ENCODE peak calls at places on chromosomes 4 and X, in five cellular contexts. P, Y, C, Q and D are unnamed samples.

GRCh38 chr4:115596265-115597001 is 483.0 kb upstream of the NDST4 start:
- DNase-seq in P (no peak), Y (no peak), C (no peak), Q (no peak), D (no peak)

GRCh38 chrX:129235903-129236302 is 287.4 kb downstream of the SMARCA1 start:
- DNase-seq in P (no peak), Y (no peak), C (no peak), Q (no peak), D (no peak)

GRCh38 chr4:163493643-163494359 is 689 bp upstream of the TMA16 start:
- DNase-seq in P (no peak), Y (no peak), C (no peak), Q (no peak), D (no peak)

GRCh38 chrX:135988245-135988644 is 3.0 kb downstream of the SLC9A6 start:
- DNase-seq in P (no peak), Y (no peak), C (no peak), Q (no peak), D (no peak)

GRCh38 chrX:36214924-36215323 is 295.4 kb downstream of the CFAP47 start:
- DNase-seq in P (no peak), Y (no peak), C (no peak), Q (no peak), D (no peak)

GRCh38 chrX:115268421-115268820 is 21.1 kb upstream of the LUZP4 start:
- DNase-seq in P (no peak), Y (no peak), C (no peak), Q (no peak), D (no peak)

GRCh38 chr4:5500165-5500564 is 208.2 kb downstream of the EVC2 start:
- DNase-seq in P (no peak), Y (no peak), C (no peak), Q (no peak), D (no peak)

GRCh38 chr4:105548483-105548882 is 3.9 kb upstream of the ARHGEF38 start:
- DNase-seq in P (no peak), Y (no peak), C (no peak), Q (no peak), D (no peak)

GRCh38 chr4:100511906-100512305 is 5.9 kb downstream of the EMCN start:
- DNase-seq in P (no peak), Y (no peak), C (no peak), Q (no peak), D (no peak)

GRCh38 chrX:17788956-17789562 is 51.8 kb downstream of the SCML1 start:
- DNase-seq in P (no peak), Y (no peak), C (no peak), Q (no peak), D (no peak)

GRCh38 chr4:181956502-181956901 is 286.7 kb upstream of the TENM3 start:
- DNase-seq in P (no peak), Y (no peak), C (no peak), Q (no peak), D (no peak)

GRCh38 chr4:148574502-148574901 is 132.3 kb upstream of the NR3C2 start:
- DNase-seq in P (no peak), Y (no peak), C (no peak), Q (no peak), D (no peak)

GRCh38 chr4:89316187-89316586 is 8.6 kb upstream of the GPRIN3 start:
- DNase-seq in P (no peak), Y (no peak), C (no peak), Q (no peak), D (no peak)

GRCh38 chrX:39112143-39112542 is 310.9 kb downstream of the MID1IP1 start:
- DNase-seq in P (no peak), Y (no peak), C (no peak), Q (no peak), D (no peak)

GRCh38 chrX:9466711-9467110 is 1.9 kb downstream of the TBL1X start:
- DNase-seq in P (no peak), Y (no peak), C (no peak), Q (no peak), D (no peak)

GRCh38 chrX:16100673-16101072 is 22.7 kb upstream of the GRPR start:
- DNase-seq in P (no peak), Y (no peak), C (no peak), Q (no peak), D (no peak)

GRCh38 chr4:36111180-36111579 is 133.1 kb downstream of the ARAP2 start:
- DNase-seq in P (no peak), Y (no peak), C (no peak), Q (no peak), D (no peak)

GRCh38 chr4:148780426-148781005 is 338.3 kb upstream of the NR3C2 start:
- DNase-seq in P (no peak), Y (no peak), C (no peak), Q (no peak), D (no peak)

GRCh38 chr4:61445374-61446063 is 245.4 kb downstream of the ADGRL3 start:
- DNase-seq in P (no peak), Y (no peak), C (no peak), Q (peak), D (no peak)

GRCh38 chr4:14188214-14188613 is 560.7 kb upstream of the BOD1L1 start:
- DNase-seq in P (no peak), Y (no peak), C (no peak), Q (no peak), D (no peak)

GRCh38 chr4:145012841-145013240 is 85.2 kb downstream of the ANAPC10 start:
- DNase-seq in P (no peak), Y (no peak), C (no peak), Q (peak), D (no peak)

GRCh38 chr4:8215641-8216442 is 16.8 kb downstream of the SH3TC1 start:
- DNase-seq in P (no peak), Y (peak), C (no peak), Q (no peak), D (no peak)

GRCh38 chr4:103046416-103047290 is 27.1 kb upstream of the SLC9B1 start:
- DNase-seq in P (no peak), Y (no peak), C (no peak), Q (peak), D (no peak)

GRCh38 chrX:155179343-155179997 is 36.8 kb upstream of the VBP1 start:
- DNase-seq in P (no peak), Y (no peak), C (no peak), Q (no peak), D (no peak)

GRCh38 chr4:120561648-120562047 is 360.9 kb downstream of the PRDM5 start:
- DNase-seq in P (no peak), Y (no peak), C (no peak), Q (no peak), D (no peak)

GRCh38 chr4:2231082-2231481 is 10.8 kb downstream of the HAUS3 start:
- DNase-seq in P (no peak), Y (no peak), C (no peak), Q (no peak), D (no peak)

GRCh38 chrX:34559325-34559724 is 97.8 kb downstream of the TMEM47 start:
- DNase-seq in P (no peak), Y (no peak), C (no peak), Q (no peak), D (no peak)

DNA sequence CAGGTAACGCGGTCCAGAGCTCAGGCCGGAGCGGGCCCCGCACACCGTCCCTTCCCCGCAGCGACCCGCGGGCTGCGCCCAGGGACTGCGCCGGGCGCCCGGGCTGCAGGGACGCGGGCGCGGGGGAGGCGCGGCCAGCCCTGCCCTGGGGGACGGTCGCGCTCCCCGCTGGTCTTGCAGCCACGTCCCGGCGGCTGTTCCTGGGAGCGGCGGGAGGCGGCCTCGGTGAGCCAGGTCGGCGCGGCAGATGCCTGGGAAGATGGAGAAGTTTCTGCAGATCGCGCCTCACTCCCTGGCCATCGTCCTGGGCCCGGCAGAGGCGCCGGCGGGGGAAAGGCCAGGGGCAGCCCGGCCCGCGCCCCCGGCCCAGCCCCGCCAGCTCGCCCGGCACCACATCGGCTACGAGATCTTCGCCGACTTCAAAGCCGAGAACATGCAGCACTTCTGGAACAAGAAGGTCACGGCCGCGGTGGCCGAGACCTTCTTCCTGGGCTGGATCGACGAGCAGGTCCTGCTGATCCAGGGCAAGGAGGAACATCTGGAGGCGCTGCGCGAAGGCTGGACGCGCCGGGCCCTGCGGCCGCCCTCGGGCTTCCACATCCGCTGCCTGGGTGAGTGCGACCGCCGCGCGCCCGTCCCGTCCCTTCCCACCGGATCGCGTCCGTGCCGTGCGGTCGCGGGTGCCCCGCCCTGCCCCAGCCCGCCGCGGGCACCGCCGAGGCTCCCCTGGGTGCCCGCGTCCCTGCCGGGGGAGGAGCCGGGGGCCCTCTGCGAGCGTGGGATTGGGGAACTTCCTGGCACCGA is 107.5 kb upstream of the STOX2 start:
- DNase-seq in P (no peak), Y (peak), C (no peak), Q (no peak), D (no peak)
- H3K4me3 ChIP-seq in P (peak), Y (peak), C (peak), Q (peak), D (peak)

GRCh38 chrX:153928846-153929245 is 2.8 kb upstream of the ARHGAP4 start:
- DNase-seq in P (no peak), Y (no peak), C (no peak), Q (no peak), D (no peak)

GRCh38 chrX:153926863-153927685 is 1.0 kb upstream of the ARHGAP4 start:
- DNase-seq in P (no peak), Y (no peak), C (peak), Q (peak), D (no peak)

GRCh38 chrX:153927686-153927935 is 1.5 kb upstream of the ARHGAP4 start:
- DNase-seq in P (no peak), Y (no peak), C (no peak), Q (no peak), D (no peak)

GRCh38 chrX:153929576-153929975 is 3.5 kb upstream of the ARHGAP4 start:
- DNase-seq in P (no peak), Y (no peak), C (no peak), Q (no peak), D (no peak)

DNA sequence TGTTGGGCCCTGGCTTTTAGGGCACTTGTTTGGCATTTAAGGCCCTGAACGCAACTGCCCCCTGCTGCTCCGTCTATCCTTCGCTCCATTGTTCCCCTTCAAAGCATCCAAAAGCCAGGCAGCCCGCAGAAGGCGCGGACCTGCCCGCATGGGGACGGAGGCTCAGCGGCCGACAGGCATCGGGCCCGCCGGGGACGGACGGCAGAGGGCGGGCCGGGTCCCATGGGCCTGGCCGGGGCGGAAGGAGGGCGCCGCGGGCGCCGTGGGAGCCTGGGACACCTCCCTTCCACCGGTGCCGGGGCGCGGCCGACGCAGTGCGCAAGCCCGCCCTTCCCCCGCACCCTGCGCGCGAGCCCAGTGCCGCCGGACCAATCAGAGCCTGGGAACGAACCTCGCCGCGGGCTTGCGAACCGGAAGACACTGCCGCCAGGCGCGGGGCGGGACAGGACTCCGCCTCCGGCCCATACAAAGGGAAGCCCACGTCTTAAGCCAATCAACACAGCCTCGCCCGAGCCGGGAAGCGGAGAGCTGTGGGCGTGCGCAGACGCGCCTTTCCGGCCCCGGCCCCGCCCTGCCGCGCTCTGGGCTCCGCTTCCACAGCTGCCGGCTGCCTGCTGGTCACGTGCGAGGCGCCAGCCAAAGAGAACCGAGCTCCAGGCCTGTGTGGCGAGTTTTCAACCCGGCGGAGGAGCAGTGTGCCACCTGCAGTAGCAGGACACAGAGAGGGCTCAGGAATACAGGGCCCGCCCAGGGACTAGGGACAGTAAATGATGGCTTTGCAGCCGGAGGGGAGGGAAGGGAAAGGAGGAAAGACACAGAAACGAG is 2.1 kb upstream of the ARHGAP4 start:
- DNase-seq in P (peak), Y (peak), C (peak), Q (peak), D (peak)
- TF ChIP-seq POLR2A in P (peak), Y (no peak), C (peak), Q (no peak), D (peak)

DNA sequence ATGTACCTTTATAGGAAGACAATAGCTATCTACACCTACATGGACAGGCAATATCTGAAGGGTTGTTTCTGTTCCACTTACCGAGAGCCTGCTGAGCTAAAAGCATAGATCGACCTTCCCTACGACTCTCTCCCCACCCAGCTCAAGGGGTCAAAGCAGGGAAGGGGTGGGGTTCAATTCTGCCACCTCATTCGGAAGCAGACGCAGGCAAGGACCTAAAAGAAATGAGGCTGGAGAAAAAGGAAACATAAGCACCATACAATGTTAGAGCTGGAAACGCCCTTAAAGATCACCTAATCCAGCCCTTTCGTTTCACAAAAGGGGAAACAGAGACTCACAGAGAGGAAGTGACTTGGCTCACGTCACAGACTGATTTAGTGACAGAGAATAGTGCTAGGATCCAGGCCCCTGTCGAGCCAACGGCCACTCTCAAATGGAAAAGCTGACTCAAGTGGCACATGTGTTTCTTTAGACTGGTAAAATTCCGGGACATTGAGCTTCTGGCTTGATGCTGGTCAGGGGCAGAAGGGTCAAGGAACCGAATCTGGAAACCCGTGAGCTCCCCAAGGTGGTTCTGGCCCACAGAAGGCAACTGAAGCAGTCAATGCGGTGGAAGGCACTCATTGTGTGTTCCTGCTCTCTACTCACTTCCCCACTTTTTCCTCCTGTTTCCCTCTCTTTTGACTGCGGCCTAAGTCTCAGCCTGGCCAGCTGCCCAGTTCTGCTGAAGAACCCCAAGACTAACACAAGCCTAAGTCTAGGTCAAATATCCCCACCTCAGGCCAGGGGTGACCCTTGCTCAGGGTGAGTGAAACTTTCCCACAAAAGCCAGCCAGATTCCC is 7.5 kb downstream of the SEPTIN6 start:
- DNase-seq in P (no peak), Y (no peak), C (peak), Q (no peak), D (no peak)
- TF ChIP-seq POLR2AphosphoS5 in P (peak), Y (peak), C (peak), Q (no peak), D (no peak)

GRCh38 chr4:12446237-12446636 is 1017.5 kb upstream of the HS3ST1 start:
- DNase-seq in P (no peak), Y (no peak), C (no peak), Q (no peak), D (no peak)

GRCh38 chr4:12446650-12447049 is 1018.0 kb upstream of the HS3ST1 start:
- DNase-seq in P (no peak), Y (no peak), C (no peak), Q (no peak), D (no peak)

GRCh38 chr4:12439633-12440305 is 1011.1 kb upstream of the HS3ST1 start:
- DNase-seq in P (no peak), Y (no peak), C (no peak), Q (no peak), D (no peak)

GRCh38 chr4:12445711-12446110 is 1017.0 kb upstream of the HS3ST1 start:
- DNase-seq in P (no peak), Y (no peak), C (no peak), Q (no peak), D (no peak)
- H3K4me3 ChIP-seq in P (no peak), Y (no peak), C (no peak), Q (no peak), D (no peak)

GRCh38 chr4:22072726-22073125 is 124.2 kb upstream of the KCNIP4 start:
- DNase-seq in P (peak), Y (no peak), C (no peak), Q (no peak), D (no peak)
- TF ChIP-seq POLR2A in P (no peak), Y (no peak), C (no peak), Q (no peak), D (no peak)

DNA sequence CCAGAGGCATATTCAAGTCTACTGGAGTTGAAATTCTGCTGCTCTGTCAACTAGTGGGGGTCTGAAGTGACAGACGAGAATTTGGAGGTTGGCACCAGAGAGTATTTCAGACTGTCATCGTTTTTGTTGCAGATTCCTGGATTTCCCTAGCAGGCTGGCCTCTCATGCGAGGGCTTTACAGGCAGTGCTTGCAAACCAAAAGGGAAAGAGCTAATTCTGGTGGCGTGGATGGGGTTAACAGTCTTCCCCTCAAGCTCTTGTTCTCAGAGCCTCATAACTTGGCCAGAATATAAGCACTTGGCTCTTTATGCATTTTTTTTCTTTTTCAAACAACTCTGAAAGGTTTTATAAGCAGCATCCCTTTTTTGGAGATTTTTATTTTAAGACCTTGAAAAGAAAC is at the start of gene SPARCL1:
- DNase-seq in P (no peak), Y (no peak), C (peak), Q (no peak), D (no peak)
- TF ChIP-seq POLR2AphosphoS5 in P (peak), Y (no peak), C (peak), Q (no peak), D (no peak)

GRCh38 chrX:13151806-13152510 is 107.5 kb upstream of the FAM9C start:
- DNase-seq in P (no peak), Y (no peak), C (no peak), Q (no peak), D (no peak)
- H3K4me3 ChIP-seq in P (peak), Y (no peak), C (no peak), Q (no peak), D (no peak)

DNA sequence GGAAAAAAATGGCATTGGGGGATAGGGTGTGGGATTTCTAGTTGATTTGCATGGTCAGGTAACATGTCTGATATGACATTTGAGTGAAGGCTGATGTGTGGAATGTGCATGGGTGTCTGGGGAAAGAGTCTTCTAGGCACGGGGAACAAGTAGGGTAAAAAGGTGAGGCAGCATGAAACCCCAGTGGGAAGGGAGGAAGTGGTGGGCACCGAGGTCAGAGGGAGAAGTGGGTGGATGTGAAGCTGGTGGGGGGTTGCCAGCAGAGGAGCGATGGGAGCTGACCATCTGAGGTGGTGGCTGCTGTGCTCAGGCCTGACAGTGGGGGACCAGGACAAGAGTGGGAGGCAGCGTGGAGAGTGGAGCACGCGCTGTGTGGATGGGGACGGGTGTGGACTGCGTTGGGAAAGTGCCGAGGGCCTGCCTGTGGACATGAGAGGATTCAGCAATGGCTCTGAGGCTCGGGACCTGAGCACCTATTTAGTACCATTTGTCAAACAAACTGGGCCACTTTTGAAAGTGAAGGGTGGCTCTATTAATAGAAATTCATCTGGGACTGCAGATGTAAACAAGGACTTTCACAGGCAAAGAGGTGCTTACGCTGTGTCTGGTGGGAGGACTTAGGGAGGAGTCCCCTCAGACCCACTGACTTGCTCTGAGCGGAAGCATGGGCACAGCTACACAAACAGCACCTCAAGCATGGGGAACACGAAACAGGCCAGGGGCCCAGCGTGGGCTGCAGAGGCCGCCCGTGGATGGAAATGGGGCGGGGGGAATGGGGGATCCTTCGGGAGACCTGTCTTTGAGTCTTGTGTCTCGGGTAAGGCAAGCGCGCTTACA is 16.7 kb upstream of the S100P start:
- DNase-seq in P (no peak), Y (no peak), C (no peak), Q (no peak), D (no peak)
- TF ChIP-seq POLR2A in P (no peak), Y (no peak), C (no peak), Q (no peak), D (no peak)